ENCODE peak calls at places on chromosomes 5 and 9, in nine cellular contexts. T is cardiac fibroblast, P is gastrocnemius medialis, U is foreskin fibroblast, N is fibroblast of mammary gland, Y is iPS DF 6.9, M is H7, Q is astrocyte, V is mucosa of descending colon. I is an unnamed sample.

GRCh38 chr5:72156921-72157320 is 49.6 kb downstream of the MAP1B start:
- DNase-seq in N (peak), V (no peak), M (no peak), Q (peak), T (peak), U (peak), P (no peak), Y (no peak), I (peak)

GRCh38 chr5:181263633-181264032 is 2.7 kb upstream of the TRIM52 start:
- DNase-seq in V (no peak), U (no peak), P (no peak), M (no peak), N (no peak), T (no peak), Y (no peak), Q (no peak), I (no peak)

GRCh38 chr9:95754533-95755420 is 120.7 kb upstream of the ERCC6L2 start:
- DNase-seq in Y (no peak), T (no peak), M (peak), Q (no peak), U (no peak), P (no peak), N (no peak), V (no peak), I (no peak)

GRCh38 chr9:117796681-117797080 is 92.5 kb downstream of the TLR4 start:
- DNase-seq in T (peak), Q (peak), P (no peak), N (peak), V (no peak), U (peak), M (no peak), Y (no peak), I (no peak)

GRCh38 chr9:6305954-6306563 is 22.1 kb upstream of the TPD52L3 start:
- DNase-seq in T (peak), Y (no peak), N (peak), U (peak), Q (peak), V (no peak), M (no peak), P (no peak), I (peak)

GRCh38 chr5:177071671-177072385 is 14.9 kb upstream of the FGFR4 start:
- DNase-seq in U (peak), M (peak), P (peak), T (peak), Y (peak), N (peak), Q (peak), V (no peak), I (peak)

GRCh38 chr9:21995652-21996275 is 1.2 kb downstream of the CDKN2B-AS1 start:
- DNase-seq in P (no peak), T (peak), Q (peak), N (peak), Y (no peak), U (peak), M (peak), V (peak), I (peak)

GRCh38 chr5:51018423-51018822 is 352.0 kb downstream of the PARP8 start:
- DNase-seq in Y (no peak), N (no peak), T (no peak), Q (no peak), U (no peak), V (no peak), P (no peak), M (no peak), I (no peak)

GRCh38 chr9:8874482-8874881 is 1074.9 kb upstream of the DMAC1 start:
- DNase-seq in Q (no peak), M (no peak), P (no peak), U (no peak), V (no peak), T (no peak), Y (no peak), N (no peak), I (no peak)

GRCh38 chr5:153520952-153521351 is 30.5 kb downstream of the GRIA1 start:
- DNase-seq in T (peak), N (peak), V (no peak), P (no peak), Y (no peak), U (peak), M (no peak), Q (peak), I (peak)

GRCh38 chr5:61200582-61201155 is 38.4 kb upstream of the SMIM15 start:
- DNase-seq in V (no peak), U (no peak), N (no peak), M (no peak), Q (peak), Y (no peak), T (peak), P (no peak), I (no peak)

GRCh38 chr5:129803403-129803802 is 55.5 kb downstream of the MINAR2 start:
- DNase-seq in Q (no peak), T (no peak), U (no peak), Y (no peak), V (no peak), N (no peak), M (no peak), P (no peak), I (no peak)

GRCh38 chr5:103617913-103618312 is 55.3 kb upstream of the NUDT12 start:
- DNase-seq in M (no peak), N (no peak), Q (no peak), P (no peak), Y (no peak), V (no peak), T (no peak), U (no peak), I (no peak)

GRCh38 chr5:136042665-136043121 is 13.9 kb downstream of the TGFBI start:
- DNase-seq in Q (peak), T (peak), M (no peak), P (no peak), U (no peak), V (no peak), N (no peak), Y (no peak), I (no peak)

GRCh38 chr9:22030101-22030598 is 21.0 kb upstream of the CDKN2B start:
- DNase-seq in U (peak), M (no peak), Q (peak), T (peak), Y (no peak), V (no peak), N (peak), P (no peak), I (peak)

GRCh38 chr5:121937762-121938161 is 24.0 kb upstream of the SRFBP1 start:
- DNase-seq in P (no peak), Y (no peak), Q (peak), U (peak), T (no peak), M (no peak), V (no peak), N (no peak), I (no peak)

GRCh38 chr5:168859471-168859870 is 280.3 kb upstream of the PANK3 start:
- DNase-seq in Q (no peak), M (no peak), T (no peak), U (no peak), P (no peak), Y (no peak), N (no peak), V (no peak), I (no peak)

GRCh38 chr9:88534456-88535225 is at the start of gene NXNL2:
- DNase-seq in Q (peak), V (peak), U (peak), P (no peak), Y (peak), T (peak), N (peak), M (peak), I (peak)

GRCh38 chr5:77882670-77883257 is 106.6 kb upstream of the TBCA start:
- DNase-seq in V (no peak), U (peak), P (no peak), N (peak), M (no peak), Q (peak), Y (no peak), T (peak), I (peak)

GRCh38 chr9:95733687-95734659 is 141.5 kb upstream of the ERCC6L2 start:
- DNase-seq in N (no peak), M (no peak), V (no peak), Q (no peak), Y (no peak), T (no peak), P (no peak), U (no peak), I (no peak)

GRCh38 chr9:133979921-133980863 is 11.9 kb downstream of the VAV2 start:
- DNase-seq in Y (no peak), T (no peak), Q (no peak), M (peak), U (no peak), P (no peak), V (peak), N (no peak), I (no peak)

GRCh38 chr9:122125891-122126331 is 32.8 kb upstream of the TTLL11 start:
- DNase-seq in N (no peak), Q (peak), V (no peak), T (peak), M (peak), Y (no peak), P (no peak), U (peak), I (peak)

GRCh38 chr5:8019719-8020218 is 150.8 kb downstream of the MTRR start:
- DNase-seq in T (no peak), Q (no peak), U (no peak), M (no peak), N (no peak), P (no peak), Y (no peak), V (no peak), I (no peak)

GRCh38 chr9:36665921-36666429 is 93.3 kb downstream of the MELK start:
- DNase-seq in U (peak), T (peak), Y (no peak), N (no peak), Q (peak), M (no peak), V (no peak), P (no peak), I (peak)

GRCh38 chr5:1380011-1380817 is 35.3 kb upstream of the CLPTM1L start:
- DNase-seq in U (peak), P (no peak), T (peak), Q (no peak), N (peak), Y (no peak), V (peak), M (peak), I (no peak)

GRCh38 chr9:126361810-126362238 is 35.2 kb downstream of the MVB12B start:
- DNase-seq in Q (no peak), U (no peak), V (no peak), Y (no peak), M (no peak), N (no peak), T (no peak), P (no peak), I (no peak)

GRCh38 chr5:108686676-108687075 is 61.0 kb upstream of the FER start:
- DNase-seq in Y (no peak), Q (no peak), U (no peak), N (no peak), P (no peak), V (no peak), M (peak), T (no peak), I (no peak)

GRCh38 chr5:137800700-137801411 is 46.7 kb upstream of the HNRNPA0 start:
- DNase-seq in T (no peak), M (no peak), P (no peak), V (no peak), U (no peak), N (no peak), Q (no peak), Y (no peak), I (no peak)

GRCh38 chr5:76701298-76701697 is 14.6 kb upstream of the F2R start:
- DNase-seq in N (peak), P (peak), U (peak), M (no peak), V (no peak), Q (peak), Y (no peak), T (peak), I (peak)

GRCh38 chr5:109141499-109142200 is 268.1 kb downstream of the PJA2 start:
- DNase-seq in P (no peak), V (no peak), T (peak), M (no peak), Y (no peak), Q (peak), N (peak), U (peak), I (no peak)

GRCh38 chr9:129069825-129070473 is 11.0 kb upstream of the DOLPP1 start:
- DNase-seq in T (no peak), M (no peak), Y (no peak), P (no peak), N (no peak), V (peak), Q (no peak), U (no peak), I (no peak)

GRCh38 chr9:129071526-129072131 is 9.3 kb upstream of the DOLPP1 start:
- DNase-seq in M (peak), U (no peak), P (no peak), Q (no peak), V (peak), T (no peak), Y (peak), N (no peak), I (no peak)

GRCh38 chr9:129068110-129068509 is 12.8 kb upstream of the DOLPP1 start:
- DNase-seq in N (no peak), M (no peak), P (no peak), U (no peak), Q (no peak), T (no peak), Y (no peak), V (peak), I (no peak)

GRCh38 chr9:129070670-129071525 is 10.0 kb upstream of the DOLPP1 start:
- DNase-seq in N (no peak), M (peak), Q (no peak), Y (no peak), V (peak), P (no peak), U (no peak), T (no peak), I (no peak)

GRCh38 chr9:129069128-129069824 is 11.6 kb upstream of the DOLPP1 start:
- DNase-seq in T (no peak), N (no peak), V (peak), Y (no peak), M (no peak), P (peak), Q (no peak), U (no peak), I (no peak)
- H3K4me3 ChIP-seq in T (no peak), N (no peak), V (no peak), Y (no peak), M (no peak), P (no peak), Q (no peak), U (no peak), I (no peak)

GRCh38 chr5:91010090-91010489 is 373.0 kb downstream of the ARRDC3 start:
- DNase-seq in V (no peak), M (no peak), T (no peak), U (no peak), N (no peak), Y (no peak), Q (no peak), P (no peak), I (no peak)

GRCh38 chr5:91011029-91011428 is 372.1 kb downstream of the ARRDC3 start:
- DNase-seq in M (no peak), Y (no peak), P (no peak), N (no peak), V (no peak), U (no peak), T (no peak), Q (no peak), I (no peak)

GRCh38 chr5:91007251-91007650 is 375.9 kb downstream of the ARRDC3 start:
- DNase-seq in Q (no peak), V (no peak), P (no peak), T (no peak), M (no peak), N (no peak), Y (peak), U (no peak), I (no peak)

GRCh38 chr5:91006708-91007107 is 376.4 kb downstream of the ARRDC3 start:
- DNase-seq in Y (no peak), U (no peak), M (no peak), V (no peak), N (no peak), P (no peak), T (no peak), Q (no peak), I (no peak)

DNA sequence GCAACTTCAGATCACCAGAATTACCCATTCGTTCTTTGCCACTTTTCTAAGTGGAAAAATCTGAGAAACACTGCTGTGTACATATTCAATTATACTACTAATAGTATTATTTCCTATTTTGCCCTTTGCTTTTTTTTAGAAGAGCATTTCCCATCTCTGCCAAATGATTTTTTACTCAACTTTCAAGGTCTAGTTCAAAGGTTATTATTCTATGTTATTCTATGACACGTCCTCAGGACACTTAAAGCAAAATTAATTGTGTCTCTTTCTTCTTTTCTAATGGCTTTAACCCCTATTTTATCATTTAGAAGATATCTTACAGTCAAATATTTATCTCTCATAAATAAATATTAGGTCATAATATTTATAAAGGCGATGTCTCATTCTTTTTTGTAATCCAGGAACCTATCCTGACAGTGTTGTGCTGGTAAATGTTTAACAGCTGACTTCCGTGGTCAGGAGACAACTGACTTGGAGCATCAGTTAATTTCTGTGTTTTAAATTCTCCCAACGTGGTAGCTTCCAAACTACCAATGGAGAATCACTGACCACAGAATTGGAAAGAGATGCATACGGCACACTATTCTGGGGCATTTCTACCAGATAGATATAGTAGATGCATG is 375.2 kb downstream of the ARRDC3 start:
- DNase-seq in T (no peak), V (no peak), M (no peak), U (no peak), Q (no peak), N (no peak), Y (no peak), P (no peak), I (no peak)
- H3K4me3 ChIP-seq in T (no peak), V (no peak), M (no peak), U (no peak), Q (no peak), N (no peak), Y (no peak), P (no peak), I (no peak)

GRCh38 chr9:98929096-98929495 is 14.6 kb upstream of the COL15A1 start:
- DNase-seq in Q (peak), T (peak), V (no peak), U (peak), Y (no peak), M (no peak), N (peak), P (no peak), I (no peak)
- H3K4me3 ChIP-seq in Q (no peak), T (no peak), V (no peak), U (no peak), Y (no peak), M (no peak), N (no peak), P (no peak), I (no peak)

GRCh38 chr5:14157494-14157782 is 14.3 kb downstream of the TRIO start:
- DNase-seq in Q (no peak), Y (no peak), U (no peak), V (no peak), M (no peak), P (no peak), N (no peak), T (no peak), I (no peak)
- H3K4me3 ChIP-seq in Q (peak), Y (no peak), U (peak), V (no peak), M (no peak), P (no peak), N (peak), T (peak), I (no peak)

DNA sequence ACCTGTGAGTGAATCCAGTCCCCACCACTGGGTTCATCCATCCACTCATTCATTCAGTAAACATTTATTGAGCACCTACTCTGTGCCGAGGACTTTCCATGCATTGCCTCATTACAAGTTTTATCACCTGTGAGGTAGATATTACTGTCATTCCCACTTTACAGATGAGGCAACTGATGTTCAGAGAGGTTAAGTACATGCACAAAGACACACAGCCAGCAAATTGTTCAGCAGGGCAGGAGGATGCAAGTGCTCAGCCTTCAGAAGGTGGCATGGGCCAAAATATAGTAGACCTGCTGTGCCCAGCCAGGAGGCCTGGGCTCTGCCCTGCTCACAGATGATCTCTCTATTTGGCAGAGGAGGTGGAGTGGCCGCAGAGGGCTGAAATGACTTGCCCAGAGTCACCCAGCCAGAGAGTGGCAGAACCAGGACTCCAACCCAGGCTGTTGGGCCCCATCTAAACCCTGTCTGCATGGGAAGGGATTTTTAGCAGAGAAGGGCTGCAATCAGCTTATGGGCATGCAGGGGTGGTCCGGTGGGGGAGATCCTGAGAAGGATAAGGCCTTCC is 7.6 kb upstream of the NEURL1B start:
- DNase-seq in V (peak), Q (no peak), Y (no peak), N (no peak), M (no peak), T (no peak), P (no peak), U (no peak), I (no peak)
- H3K4me3 ChIP-seq in V (no peak), Q (no peak), Y (no peak), N (no peak), M (no peak), T (no peak), P (no peak), U (no peak), I (no peak)

GRCh38 chr5:159091596-159091995 is 8.1 kb downstream of the EBF1 start:
- DNase-seq in Y (no peak), P (no peak), T (peak), Q (no peak), N (no peak), U (no peak), M (no peak), V (no peak), I (no peak)
- H3K4me3 ChIP-seq in Y (no peak), P (no peak), T (no peak), Q (no peak), N (no peak), U (no peak), M (no peak), V (no peak), I (no peak)

GRCh38 chr9:132486706-132487350 is 76.8 kb downstream of the CFAP77 start:
- DNase-seq in V (no peak), Q (no peak), M (peak), Y (no peak), U (no peak), P (no peak), T (no peak), N (no peak), I (no peak)
- H3K4me3 ChIP-seq in V (no peak), Q (no peak), M (no peak), Y (no peak), U (no peak), P (no peak), T (no peak), N (no peak), I (no peak)